ENCODE peak calls at places on chromosomes 5 and 9, in five cellular contexts. A is HepG2, G is H1, F is A549, Q is K562. X is an unnamed sample.

GRCh38 chr5:108726446-108727091 is 21.1 kb upstream of the FER start:
- DNase-seq in A (no peak), G (no peak), F (no peak), Q (peak; percentile 42), X (peak; percentile 29)

GRCh38 chr9:115922441-115922840 is 231.2 kb upstream of the PAPPA start:
- DNase-seq in A (no peak), G (no peak), F (no peak), Q (no peak), X (no peak)

GRCh38 chr9:131872702-131873101 is 132.8 kb upstream of the RAPGEF1 start:
- DNase-seq in A (no peak), G (no peak), F (no peak), Q (no peak), X (no peak)

GRCh38 chr5:105828855-105829254 is 1841.9 kb downstream of the EFNA5 start:
- DNase-seq in A (no peak), G (no peak), F (no peak), Q (no peak), X (no peak)

GRCh38 chr9:76725885-76726284 is 38.4 kb upstream of the PCA3 start:
- DNase-seq in A (no peak), G (no peak), F (no peak), Q (no peak), X (no peak)

GRCh38 chr5:81097733-81098132 is 135.4 kb upstream of the CKMT2 start:
- DNase-seq in A (no peak), G (no peak), F (no peak), Q (no peak), X (peak; percentile 67)

GRCh38 chr5:40481226-40481625 is 198.5 kb upstream of the PTGER4 start:
- DNase-seq in A (no peak), G (no peak), F (no peak), Q (no peak), X (peak; percentile 27)

GRCh38 chr9:75912951-75913350 is 22.5 kb downstream of the PCSK5 start:
- DNase-seq in A (no peak), G (no peak), F (no peak), Q (no peak), X (no peak)

GRCh38 chr9:99451121-99451606 is 229.1 kb downstream of the SEC61B start:
- DNase-seq in A (no peak), G (no peak), F (no peak), Q (no peak), X (no peak)

GRCh38 chr9:129143461-129143927 is 32.3 kb downstream of the PTPA start:
- DNase-seq in A (peak; percentile 48), G (no peak), F (no peak), Q (peak; percentile 37), X (peak; percentile 84)

GRCh38 chr5:23977996-23978395 is 470.6 kb downstream of the PRDM9 start:
- DNase-seq in A (peak; percentile 25), G (peak; percentile 92), F (no peak), Q (peak; percentile 25), X (no peak)

GRCh38 chr5:79636981-79637733 is 24.9 kb downstream of the TENT2 start:
- DNase-seq in A (no peak), G (no peak), F (no peak), Q (no peak), X (no peak)

GRCh38 chr9:107223381-107223780 is 59.7 kb upstream of the RAD23B start:
- DNase-seq in A (no peak), G (no peak), F (no peak), Q (no peak), X (no peak)

GRCh38 chr9:92097997-92098482 is 17.2 kb downstream of the SPTLC1 start:
- DNase-seq in A (no peak), G (no peak), F (no peak), Q (no peak), X (peak; percentile 30)

GRCh38 chr5:106768392-106768791 is 902.3 kb downstream of the EFNA5 start:
- DNase-seq in A (no peak), G (no peak), F (no peak), Q (no peak), X (no peak)

GRCh38 chr5:176742246-176743105 is 67.9 kb upstream of the UNC5A start:
- DNase-seq in A (no peak), G (no peak), F (no peak), Q (no peak), X (no peak)

GRCh38 chr5:61275841-61276240 is 56.2 kb upstream of the ZSWIM6 start:
- DNase-seq in A (no peak), G (no peak), F (no peak), Q (no peak), X (peak; percentile 82)

GRCh38 chr9:128006360-128007024 is 25.7 kb upstream of the EEIG1 start:
- DNase-seq in A (no peak), G (no peak), F (no peak), Q (no peak), X (peak; percentile 36)

GRCh38 chr5:67771221-67771620 is 444.3 kb upstream of the PIK3R1 start:
- DNase-seq in A (no peak), G (no peak), F (no peak), Q (no peak), X (no peak)

GRCh38 chr5:178267876-178268275 is 35.3 kb upstream of the PHYKPL start:
- DNase-seq in A (no peak), G (no peak), F (no peak), Q (no peak), X (no peak)

GRCh38 chr5:172641359-172642045 is 439 bp downstream of the NEURL1B start:
- DNase-seq in A (no peak), G (peak; percentile 82), F (peak; percentile 38), Q (no peak), X (no peak)

GRCh38 chr9:134391319-134392231 is 65.3 kb downstream of the RXRA start:
- DNase-seq in A (no peak), G (no peak), F (no peak), Q (peak; percentile 50), X (no peak)

GRCh38 chr5:88879724-88880123 is 3.3 kb downstream of the MEF2C start:
- DNase-seq in A (no peak), G (no peak), F (no peak), Q (no peak), X (no peak)
- TF ChIP-seq MAFK in A (no peak), G (no peak), F (no peak), Q (no peak), X (no peak)

GRCh38 chr5:147400836-147401235 is 109.0 kb downstream of the DPYSL3 start:
- DNase-seq in A (no peak), G (no peak), F (no peak), Q (no peak), X (peak; percentile 67)

GRCh38 chr5:147404706-147405105 is 105.2 kb downstream of the DPYSL3 start:
- DNase-seq in A (no peak), G (no peak), F (no peak), Q (no peak), X (no peak)

GRCh38 chr5:147407094-147407681 is 102.7 kb downstream of the DPYSL3 start:
- DNase-seq in A (no peak), G (no peak), F (no peak), Q (no peak), X (peak; percentile 73)

GRCh38 chr5:147406636-147407035 is 103.2 kb downstream of the DPYSL3 start:
- DNase-seq in A (no peak), G (no peak), F (no peak), Q (no peak), X (no peak)

DNA sequence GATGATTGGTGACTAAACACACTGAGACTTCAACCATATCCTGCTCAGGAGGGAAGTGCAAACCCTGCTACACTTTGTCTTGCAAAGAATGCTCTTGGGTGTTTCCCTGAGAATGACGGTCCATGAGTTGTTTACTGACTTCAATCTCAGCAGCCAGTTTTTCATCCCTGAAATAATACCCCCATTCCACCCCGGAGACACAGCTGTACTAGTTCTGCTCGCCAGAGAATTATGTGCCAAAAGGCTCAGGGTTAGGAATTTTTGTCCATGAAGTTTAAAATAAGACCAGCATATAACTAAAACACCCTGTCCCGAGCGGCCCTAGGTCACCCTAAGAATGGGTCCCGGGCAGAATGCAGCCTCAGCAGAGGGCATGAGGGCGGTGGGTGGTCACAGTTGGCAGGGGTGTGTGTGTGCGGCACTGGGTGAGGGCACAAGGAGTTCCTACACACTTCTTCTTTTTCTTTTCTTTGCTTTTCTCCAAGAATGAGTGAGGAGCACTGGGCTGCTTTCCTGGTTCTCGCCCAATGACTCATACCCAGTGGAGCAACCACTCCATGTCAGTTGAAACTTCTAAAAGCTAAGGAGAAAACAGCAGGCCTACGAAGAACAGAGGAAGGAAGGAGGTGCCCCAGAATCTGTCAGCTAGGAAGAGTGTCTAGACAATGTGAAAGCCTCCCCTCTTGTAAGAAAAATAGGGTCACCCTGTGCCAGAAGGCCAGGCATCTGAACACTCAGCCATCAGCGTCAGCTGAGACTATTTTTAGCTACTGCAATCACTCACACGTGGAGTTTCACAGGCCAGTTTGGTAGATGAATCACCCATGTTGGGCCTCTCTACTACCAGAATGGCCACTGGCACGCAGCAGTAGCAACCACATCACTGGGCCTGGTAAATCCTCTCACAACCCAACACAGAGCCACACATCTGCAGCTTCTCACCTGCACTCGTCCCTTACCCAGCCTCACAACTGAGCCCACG is 105.9 kb downstream of the DPYSL3 start:
- DNase-seq in A (no peak), G (no peak), F (peak; percentile 48), Q (no peak), X (peak; percentile 99)
- TF ChIP-seq MAFK in A (no peak), G (no peak), F (no peak), Q (no peak), X (no peak)

GRCh38 chr5:9698849-9699240 is 68.7 kb upstream of the TAS2R1 start:
- DNase-seq in A (no peak), G (no peak), F (no peak), Q (no peak), X (no peak)
- TF ChIP-seq MAFK in A (no peak), G (no peak), F (no peak), Q (no peak), X (no peak)

GRCh38 chr9:121344062-121344696 is 25.9 kb downstream of the STOM start:
- DNase-seq in A (no peak), G (no peak), F (no peak), Q (no peak), X (no peak)
- TF ChIP-seq MAFK in A (no peak), G (no peak), F (no peak), Q (no peak), X (no peak)

DNA sequence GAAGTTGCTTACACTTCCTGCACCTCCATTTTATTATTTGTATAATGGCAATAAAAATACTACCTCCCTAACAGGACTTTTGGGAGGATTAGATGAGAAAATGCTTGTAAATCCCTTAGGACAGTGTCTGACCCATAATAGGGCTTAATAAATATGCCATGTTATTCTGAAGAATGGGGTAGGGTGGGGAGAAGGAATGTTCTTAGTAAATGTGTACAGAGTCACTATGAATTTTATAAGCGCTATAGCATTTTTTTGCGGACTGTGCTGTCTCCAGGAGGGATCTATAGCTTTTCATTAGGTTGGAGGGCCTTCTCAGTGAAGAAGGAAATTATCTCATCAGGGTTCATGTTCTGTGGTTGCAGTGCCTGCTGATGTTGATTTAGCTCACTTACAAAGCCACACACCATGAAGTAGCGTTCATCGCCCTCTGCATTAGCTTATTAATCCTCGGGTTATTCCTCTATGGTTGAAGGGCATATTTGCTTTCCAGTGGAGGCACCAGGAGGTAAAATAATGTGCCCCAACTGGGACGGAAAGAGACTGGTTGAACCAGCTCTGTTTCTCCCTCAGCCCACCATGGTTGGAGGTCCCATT is 497.1 kb downstream of the ARHGEF28 start:
- DNase-seq in A (no peak), G (no peak), F (no peak), Q (no peak), X (no peak)
- TF ChIP-seq MAFK in A (no peak), G (no peak), F (no peak), Q (no peak), X (no peak)

GRCh38 chr5:95222836-95223235 is 62.1 kb downstream of the MCTP1 start:
- DNase-seq in A (no peak), G (no peak), F (no peak), Q (no peak), X (no peak)
- TF ChIP-seq MAFK in A (no peak), G (no peak), F (no peak), Q (no peak), X (no peak)

X was measured in IMR-90.